ENCODE peak calls at places on chromosome 16, in seven cellular contexts. T, L, J, H, M, Y and O are unnamed samples.

GRCh38 chr16:972316-973002 is 1.7 kb upstream of the LMF1 start:
- DNase-seq in T (no peak), L (no peak), J (no peak), H (no peak), M (no peak), Y (no peak), O (no peak)

GRCh38 chr16:4407543-4408322 is 8.7 kb downstream of the CORO7 start:
- DNase-seq in T (no peak), L (no peak), J (no peak), H (no peak), M (no peak), Y (no peak), O (no peak)

GRCh38 chr16:1308036-1308976 is 1.1 kb upstream of the UBE2I start:
- DNase-seq in T (no peak), L (no peak), J (no peak), H (no peak), M (no peak), Y (no peak), O (no peak)

GRCh38 chr16:66278111-66278531 is 88.4 kb upstream of the CDH5 start:
- DNase-seq in T (no peak), L (no peak), J (no peak), H (no peak), M (peak), Y (no peak), O (no peak)

GRCh38 chr16:47916266-47916665 is 239.5 kb downstream of the ABCC12 start:
- DNase-seq in T (no peak), L (no peak), J (no peak), H (no peak), M (no peak), Y (no peak), O (no peak)

GRCh38 chr16:4664538-4665418 is 28.6 kb upstream of the NUDT16L1 start:
- DNase-seq in T (no peak), L (no peak), J (no peak), H (no peak), M (no peak), Y (peak), O (no peak)

GRCh38 chr16:23504076-23504452 is 6.2 kb downstream of the GGA2 start:
- DNase-seq in T (peak), L (no peak), J (no peak), H (no peak), M (no peak), Y (peak), O (no peak)

GRCh38 chr16:82972520-82972919 is 345.8 kb downstream of the CDH13 start:
- DNase-seq in T (no peak), L (no peak), J (no peak), H (no peak), M (no peak), Y (no peak), O (no peak)

GRCh38 chr16:9469512-9469911 is 378.1 kb downstream of the HAPSTR1 start:
- DNase-seq in T (no peak), L (no peak), J (no peak), H (peak), M (no peak), Y (no peak), O (no peak)

GRCh38 chr16:66188786-66189725 is 177.4 kb upstream of the CDH5 start:
- DNase-seq in T (no peak), L (no peak), J (no peak), H (no peak), M (no peak), Y (no peak), O (no peak)

GRCh38 chr16:56102159-56102798 is 89.0 kb upstream of the GNAO1 start:
- DNase-seq in T (no peak), L (peak), J (peak), H (no peak), M (no peak), Y (no peak), O (peak)

GRCh38 chr16:4962716-4963115 is 4.6 kb downstream of the SEC14L5 start:
- DNase-seq in T (no peak), L (no peak), J (no peak), H (no peak), M (no peak), Y (no peak), O (no peak)

GRCh38 chr16:15765880-15766279 is 90.9 kb downstream of the MYH11 start:
- DNase-seq in T (peak), L (peak), J (no peak), H (no peak), M (no peak), Y (peak), O (no peak)

GRCh38 chr16:54456291-54456690 is 169.7 kb upstream of the IRX3 start:
- DNase-seq in T (no peak), L (no peak), J (no peak), H (no peak), M (no peak), Y (no peak), O (no peak)

GRCh38 chr16:2451851-2452320 is 8.0 kb upstream of the TEDC2 start:
- DNase-seq in T (no peak), L (no peak), J (peak), H (no peak), M (no peak), Y (no peak), O (no peak)

GRCh38 chr16:47778106-47778803 is 317.1 kb downstream of the PHKB start:
- DNase-seq in T (no peak), L (no peak), J (no peak), H (no peak), M (no peak), Y (no peak), O (no peak)

GRCh38 chr16:23679274-23679985 is 741 bp downstream of the PLK1 start:
- DNase-seq in T (no peak), L (peak), J (peak), H (no peak), M (no peak), Y (peak), O (no peak)

GRCh38 chr16:2691491-2692248 is 9.3 kb downstream of the KCTD5 start:
- DNase-seq in T (no peak), L (no peak), J (peak), H (no peak), M (no peak), Y (no peak), O (no peak)

GRCh38 chr16:52076332-52077115 is 470.4 kb downstream of the TOX3 start:
- DNase-seq in T (no peak), L (no peak), J (no peak), H (no peak), M (no peak), Y (no peak), O (no peak)

GRCh38 chr16:17143546-17144419 is 327.0 kb downstream of the XYLT1 start:
- DNase-seq in T (no peak), L (no peak), J (no peak), H (no peak), M (no peak), Y (no peak), O (no peak)

GRCh38 chr16:22630242-22630641 is 119.6 kb downstream of the NPIPB5 start:
- DNase-seq in T (no peak), L (no peak), J (no peak), H (no peak), M (no peak), Y (no peak), O (no peak)

GRCh38 chr16:4089811-4090293 is 26.4 kb downstream of the ADCY9 start:
- DNase-seq in T (no peak), L (no peak), J (no peak), H (no peak), M (peak), Y (no peak), O (no peak)

GRCh38 chr16:16857603-16858283 is 478.8 kb downstream of the NPIPA7 start:
- DNase-seq in T (peak), L (no peak), J (no peak), H (no peak), M (no peak), Y (no peak), O (no peak)

GRCh38 chr16:6231351-6231750 is 1101.3 kb upstream of the RBFOX1 start:
- DNase-seq in T (no peak), L (no peak), J (no peak), H (no peak), M (no peak), Y (no peak), O (no peak)

DNA sequence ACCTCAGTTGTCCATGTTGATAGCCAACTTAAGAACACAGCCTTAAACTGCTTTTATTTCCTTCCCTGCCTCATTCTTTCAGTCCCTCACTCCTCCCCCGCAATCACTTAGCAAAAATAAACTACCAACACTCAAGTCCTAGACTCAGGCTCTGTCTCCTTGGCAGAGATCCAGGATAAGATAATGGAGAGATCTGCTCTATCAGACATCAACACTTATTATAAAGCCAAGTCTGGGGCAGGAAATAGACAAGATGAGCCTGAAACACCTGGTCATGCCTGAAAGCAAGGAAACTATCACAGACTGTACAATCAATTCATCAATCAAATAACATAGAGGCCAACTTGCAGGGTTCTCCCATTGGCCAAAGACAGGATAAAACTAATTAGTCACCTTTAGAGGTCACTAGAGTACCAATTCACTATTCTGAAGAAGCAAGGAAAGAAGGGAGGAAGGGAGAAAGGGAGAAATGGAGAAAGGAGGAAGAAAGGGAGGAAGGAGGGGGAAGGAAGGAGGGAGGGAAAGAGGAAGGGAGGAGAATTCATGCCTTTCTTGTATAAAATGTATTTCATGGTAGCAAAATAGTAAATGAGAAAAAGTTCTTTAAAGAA is 15.6 kb downstream of the HYDIN start:
- DNase-seq in T (no peak), L (peak), J (no peak), H (no peak), M (no peak), Y (peak), O (no peak)
- TF ChIP-seq CTCF in T (no peak), L (peak), J (no peak), H (no peak), M (no peak), Y (peak), O (no peak)

DNA sequence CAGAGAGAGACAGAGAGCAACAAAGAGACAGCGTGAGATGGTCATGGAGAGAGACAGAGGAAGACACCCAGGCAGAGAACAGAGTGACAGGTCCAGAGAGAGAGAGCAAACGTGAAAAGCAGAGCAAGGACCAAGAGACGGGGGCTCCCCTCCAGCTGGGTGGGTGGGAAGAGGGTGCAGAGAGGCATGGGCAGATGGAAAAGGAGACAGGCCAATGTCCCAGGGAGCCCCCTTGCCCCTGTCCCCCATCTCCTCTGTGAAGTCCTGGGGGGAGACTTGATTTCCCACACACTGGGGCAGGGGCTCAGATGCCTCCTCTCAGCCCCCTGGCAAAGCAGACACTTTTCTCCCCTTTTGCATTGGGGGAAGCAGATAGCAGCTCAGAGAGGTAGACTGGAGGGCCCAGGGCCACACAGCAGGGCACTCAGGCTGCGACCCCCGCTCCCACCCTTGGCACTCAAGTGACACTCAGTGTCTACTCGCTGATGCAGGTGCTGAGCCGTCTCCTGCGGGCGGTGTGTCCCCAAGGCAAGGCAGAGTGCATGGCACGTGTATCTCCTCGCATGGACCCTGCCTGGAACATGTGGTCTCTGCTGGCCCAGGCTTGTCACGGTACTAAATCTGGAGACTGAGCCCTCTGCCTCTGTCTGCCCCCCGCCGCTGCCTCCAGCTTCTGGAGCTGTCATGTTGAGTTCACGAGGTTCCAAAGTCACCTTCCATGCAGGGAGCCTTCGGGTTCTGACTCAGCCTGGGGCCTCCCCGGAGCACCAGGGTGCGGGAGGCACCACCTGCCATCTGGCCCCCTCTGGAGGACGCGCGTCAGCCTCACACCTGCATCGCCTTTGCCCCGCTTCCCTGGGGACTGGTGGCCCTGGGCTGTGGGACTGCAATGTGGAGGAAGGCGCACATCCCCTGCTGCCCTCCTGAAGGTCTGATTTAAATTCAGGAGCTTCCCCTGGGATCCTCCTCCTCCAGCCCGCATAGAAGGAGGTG is 215.9 kb upstream of the GSE1 start:
- DNase-seq in T (no peak), L (no peak), J (peak), H (no peak), M (no peak), Y (peak), O (peak)
- TF ChIP-seq CTCF in T (no peak), L (no peak), J (no peak), H (peak), M (no peak), Y (peak), O (no peak)

GRCh38 chr16:61946019-61946418 is 90.2 kb downstream of the CDH8 start:
- DNase-seq in T (no peak), L (no peak), J (no peak), H (no peak), M (no peak), Y (no peak), O (no peak)
- TF ChIP-seq CTCF in T (no peak), L (no peak), J (peak), H (no peak), M (no peak), Y (no peak), O (peak)

GRCh38 chr16:75063549-75064082 is 53.0 kb downstream of the LDHD start:
- DNase-seq in T (no peak), L (no peak), J (no peak), H (no peak), M (no peak), Y (no peak), O (no peak)

GRCh38 chr16:75062944-75063444 is 53.6 kb downstream of the LDHD start:
- DNase-seq in T (no peak), L (no peak), J (no peak), H (no peak), M (no peak), Y (no peak), O (no peak)

GRCh38 chr16:75061677-75062076 is 54.9 kb downstream of the LDHD start:
- DNase-seq in T (no peak), L (no peak), J (no peak), H (no peak), M (no peak), Y (no peak), O (no peak)

GRCh38 chr16:75060708-75061107 is 55.9 kb downstream of the LDHD start:
- DNase-seq in T (no peak), L (no peak), J (no peak), H (no peak), M (no peak), Y (no peak), O (no peak)

GRCh38 chr16:75062135-75062943 is 54.2 kb downstream of the LDHD start:
- DNase-seq in T (no peak), L (peak), J (no peak), H (no peak), M (no peak), Y (no peak), O (no peak)
- TF ChIP-seq CTCF in T (no peak), L (no peak), J (no peak), H (no peak), M (no peak), Y (no peak), O (no peak)

DNA sequence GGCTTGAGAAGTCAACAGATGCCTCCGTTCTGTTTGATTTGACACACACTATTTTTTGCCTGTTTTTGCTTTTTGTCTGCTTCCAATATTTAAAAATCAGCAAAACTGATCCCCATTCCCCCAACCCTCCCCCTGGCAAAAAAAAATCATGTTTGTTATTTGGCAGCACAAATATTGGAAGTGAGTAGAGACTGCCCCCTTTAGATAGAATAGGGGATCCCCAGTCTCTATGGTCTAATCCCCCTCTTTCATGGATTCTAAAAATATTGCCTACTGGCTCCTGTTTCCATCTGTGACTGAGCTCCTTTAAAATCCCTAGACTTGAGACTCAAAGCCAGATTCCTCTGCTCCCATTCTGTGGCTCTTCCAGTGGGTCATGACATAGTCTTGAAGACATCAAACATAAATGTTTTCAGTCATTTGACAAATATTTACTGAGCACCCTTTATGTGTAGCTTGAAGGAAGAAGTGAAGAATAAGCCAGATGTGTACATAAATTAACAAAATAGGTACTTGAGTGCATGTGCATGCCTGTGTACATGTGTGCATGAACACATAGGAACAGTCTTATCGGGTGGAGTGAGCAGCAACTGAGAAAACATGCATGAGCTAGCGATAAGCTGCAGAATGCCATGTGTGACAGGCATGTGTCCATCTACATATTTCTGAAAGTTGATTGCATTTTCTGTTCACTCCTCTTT is 101.2 kb downstream of the SALL1 start:
- DNase-seq in T (no peak), L (no peak), J (no peak), H (no peak), M (no peak), Y (no peak), O (no peak)
- TF ChIP-seq CTCF in T (no peak), L (no peak), J (no peak), H (no peak), M (no peak), Y (no peak), O (no peak)

GRCh38 chr16:57278494-57278893 is 6.0 kb downstream of the PLLP start:
- DNase-seq in T (no peak), L (no peak), J (no peak), H (no peak), M (peak), Y (no peak), O (no peak)

GRCh38 chr16:57281791-57282190 is 2.7 kb downstream of the PLLP start:
- DNase-seq in T (no peak), L (no peak), J (no peak), H (no peak), M (no peak), Y (no peak), O (no peak)

GRCh38 chr16:57277586-57277985 is 6.9 kb downstream of the PLLP start:
- DNase-seq in T (no peak), L (no peak), J (no peak), H (peak), M (no peak), Y (peak), O (no peak)

GRCh38 chr16:57282510-57283213 is 1.8 kb downstream of the PLLP start:
- DNase-seq in T (no peak), L (no peak), J (no peak), H (no peak), M (peak), Y (no peak), O (no peak)

GRCh38 chr16:57279780-57280638 is 4.5 kb downstream of the PLLP start:
- DNase-seq in T (no peak), L (no peak), J (no peak), H (no peak), M (no peak), Y (no peak), O (no peak)
- TF ChIP-seq CTCF in T (no peak), L (no peak), J (no peak), H (no peak), M (no peak), Y (no peak), O (no peak)

GRCh38 chr16:88287219-88287618 is 95.5 kb upstream of the ZNF469 start:
- DNase-seq in T (no peak), L (no peak), J (peak), H (no peak), M (no peak), Y (peak), O (no peak)
- TF ChIP-seq CTCF in T (peak), L (peak), J (peak), H (peak), M (no peak), Y (peak), O (peak)